ENCODE peak calls at places on chromosome 10, in nine cellular contexts. O is stomach, V is H1, Q is esophagus muscularis mucosa, G is transverse colon, H is sigmoid colon, K is A549, Z is K562, I is HepG2. E is an unnamed sample.

GRCh38 chr10:7953447-7953846 is 101.0 kb upstream of the GATA3 start:
- DNase-seq in Q (no peak), H (no peak), I (peak; percentile 10), V (no peak), Z (no peak), O (no peak), G (no peak), K (no peak), E (no peak)

GRCh38 chr10:109456566-109457361 is 466.5 kb downstream of the XPNPEP1 start:
- DNase-seq in K (no peak), Z (no peak), H (no peak), O (no peak), G (no peak), V (peak; percentile 75), I (no peak), Q (no peak), E (no peak)

GRCh38 chr10:1372212-1372611 is 316.0 kb downstream of the WDR37 start:
- DNase-seq in Z (no peak), Q (peak; percentile 75), I (no peak), O (no peak), H (no peak), V (peak; percentile 37), G (no peak), K (no peak), E (no peak)

GRCh38 chr10:126609566-126609965 is 60.9 kb downstream of the C10orf90 start:
- DNase-seq in H (no peak), G (no peak), O (no peak), V (no peak), Z (no peak), K (no peak), I (no peak), Q (no peak), E (no peak)

GRCh38 chr10:17980796-17981195 is 29.1 kb downstream of the SLC39A12 start:
- DNase-seq in Q (no peak), G (no peak), I (no peak), H (no peak), O (no peak), Z (no peak), K (no peak), V (no peak), E (no peak)

GRCh38 chr10:75648186-75648761 is 216.8 kb downstream of the LRMDA start:
- DNase-seq in H (no peak), O (no peak), Z (no peak), V (no peak), Q (no peak), G (no peak), I (no peak), K (no peak), E (no peak)

GRCh38 chr10:84632866-84633265 is 304.5 kb downstream of the CCSER2 start:
- DNase-seq in Z (no peak), K (no peak), V (no peak), G (no peak), I (peak; percentile 26), Q (no peak), O (no peak), H (no peak), E (no peak)

GRCh38 chr10:77236700-77237099 is 400.9 kb downstream of the KCNMA1 start:
- DNase-seq in V (no peak), Z (no peak), O (no peak), I (no peak), H (no peak), G (no peak), K (no peak), Q (no peak), E (no peak)

GRCh38 chr10:106996510-106996909 is 168.0 kb downstream of the SORCS1 start:
- DNase-seq in G (no peak), V (no peak), Z (no peak), O (no peak), Q (no peak), H (no peak), I (no peak), K (no peak), E (no peak)

GRCh38 chr10:121823993-121824463 is 103.8 kb downstream of the ATE1 start:
- DNase-seq in Q (no peak), I (peak; percentile 44), G (no peak), H (no peak), V (no peak), K (peak; percentile 44), O (no peak), Z (peak; percentile 24), E (no peak)

GRCh38 chr10:103843854-103844567 is 11.4 kb downstream of the SH3PXD2A start:
- DNase-seq in V (no peak), O (peak; percentile 72), G (no peak), Z (no peak), K (no peak), H (peak; percentile 69), I (no peak), Q (no peak), E (no peak)

GRCh38 chr10:72334832-72335393 is 19.8 kb downstream of the DNAJB12 start:
- DNase-seq in Q (no peak), I (peak; percentile 95), O (peak; percentile 97), Z (no peak), H (peak; percentile 93), G (peak; percentile 90), K (no peak), V (peak; percentile 51), E (peak; percentile 94)

GRCh38 chr10:99779335-99779734 is 3.1 kb upstream of the ABCC2 start:
- DNase-seq in Q (no peak), O (no peak), Z (no peak), G (no peak), H (no peak), I (peak; percentile 76), K (no peak), V (no peak), E (peak; percentile 10)

DNA sequence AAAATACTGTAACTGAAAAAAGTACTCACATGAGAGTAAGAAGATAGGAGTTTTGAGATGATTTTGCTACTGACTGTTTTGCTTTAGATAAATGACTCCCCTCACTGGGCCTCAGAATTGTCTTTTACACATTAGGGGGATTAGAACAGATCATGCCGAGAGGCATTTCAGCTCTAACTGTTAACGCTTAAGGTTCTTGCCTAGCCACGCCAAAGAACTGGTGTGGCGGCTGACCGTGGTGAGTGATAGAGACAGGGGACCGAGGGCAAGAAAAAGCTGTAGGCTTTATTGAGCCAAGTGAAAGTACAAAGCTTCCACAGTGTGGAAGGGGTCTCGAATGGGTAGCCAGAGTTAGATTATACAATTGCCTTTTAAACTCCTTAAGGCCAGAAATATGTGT is 368.5 kb upstream of the MYO3A start:
- DNase-seq in O (no peak), Q (no peak), V (no peak), Z (no peak), G (no peak), K (no peak), I (no peak), H (no peak), E (no peak)
- H3K4me1 ChIP-seq in O (no peaks in the 10 kb centered on the region), Q (no peaks in the 10 kb centered on the region), V (no peaks in the 10 kb centered on the region), Z (no peaks in the 10 kb centered on the region), G (no peaks in the 10 kb centered on the region), K (no peaks in the 10 kb centered on the region), I (no peaks in the 10 kb centered on the region), H (no peaks in the 10 kb centered on the region), E (no peaks in the 10 kb centered on the region)

DNA sequence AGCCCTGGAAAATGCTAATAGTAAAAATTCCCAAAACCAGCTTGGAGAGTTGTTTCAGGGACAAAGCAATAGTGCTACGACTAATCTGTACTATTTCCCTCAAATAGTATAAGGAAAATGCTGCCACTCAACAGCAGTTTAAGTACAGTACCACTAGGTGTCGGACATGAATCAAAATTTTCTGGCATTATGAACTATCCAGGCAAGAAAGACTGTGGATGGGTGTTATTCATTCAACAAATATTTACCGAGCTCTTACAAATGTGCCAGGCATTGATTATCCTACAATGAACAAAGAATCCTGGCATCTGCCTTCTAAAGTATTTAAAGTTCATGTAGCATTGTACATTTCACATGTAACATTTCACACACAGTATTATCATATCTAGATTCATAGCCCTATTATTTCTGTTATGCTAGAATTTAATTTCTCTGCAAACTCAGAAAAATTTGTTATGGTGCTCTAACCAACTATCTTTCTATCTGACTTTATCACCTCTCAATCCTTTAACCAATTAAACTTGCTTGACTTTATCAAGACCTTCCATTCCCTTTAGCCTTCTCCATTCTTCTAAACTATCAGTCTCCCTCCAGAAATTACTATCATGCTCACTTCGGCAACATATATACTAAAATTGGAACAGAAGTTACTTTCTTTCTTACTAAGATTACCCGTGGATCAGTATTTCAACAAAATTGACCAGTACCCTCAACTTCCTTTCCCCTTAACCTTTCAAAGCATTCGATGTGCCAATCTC is 80.6 kb downstream of the ARHGAP21 start:
- DNase-seq in O (no peak), K (peak; percentile 62), I (peak; percentile 89), V (no peak), Q (no peak), G (no peak), Z (peak; percentile 22), H (no peak), E (peak; percentile 26)
- TF ChIP-seq EP300 in O (no peak), K (no peak), I (no peak), V (no peak), Q (no peak), G (no peak), Z (no peak), H (no peak), E (no peak)

DNA sequence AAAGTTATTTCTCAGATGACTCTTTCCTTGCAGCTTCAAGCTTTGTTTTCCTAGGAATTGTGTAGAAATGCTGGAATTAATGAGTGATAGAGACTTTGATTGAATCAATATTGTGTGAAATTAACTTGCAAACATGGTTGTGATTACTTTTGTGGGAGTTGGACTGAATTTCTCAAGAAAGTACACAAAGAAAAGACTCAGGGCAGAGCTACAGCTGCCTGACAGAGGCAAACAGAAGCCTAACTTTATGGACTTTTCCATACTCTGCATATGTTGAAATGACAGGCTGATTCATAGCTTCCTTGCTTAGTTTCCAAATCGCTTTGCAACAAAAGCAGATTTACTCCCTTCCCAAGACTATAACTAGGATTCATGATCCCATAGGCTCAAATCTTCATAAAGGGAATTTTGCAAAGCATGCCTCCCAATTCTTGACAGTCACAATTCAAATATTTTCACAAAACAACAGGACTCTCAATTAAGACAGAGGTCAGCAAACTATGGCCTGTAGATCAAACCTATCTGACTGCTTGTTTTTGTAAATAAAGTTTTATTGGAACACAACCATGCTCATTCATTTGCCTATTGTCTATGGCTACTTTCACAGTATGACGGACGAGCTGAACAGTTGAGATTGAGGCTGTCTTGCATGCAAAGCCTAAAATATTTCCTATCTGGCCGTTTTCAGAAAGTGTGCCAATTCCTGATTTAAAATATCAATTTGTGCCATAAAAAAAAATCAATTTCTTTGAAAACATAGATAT is 27.5 kb downstream of the NRP1 start:
- DNase-seq in G (no peak), Z (no peak), V (no peak), O (no peak), K (no peak), H (no peak), Q (no peak), I (peak; percentile 77), E (no peak)
- H3K27ac ChIP-seq in G (no peak overlapping the region), Z (no peak overlapping the region), V (no peak overlapping the region), O (peak overlapping the region; percentile 50), K (peak overlapping the region; percentile 52), H (no peak overlapping the region), Q (no peak overlapping the region), I (peak overlapping the region; percentile 47), E (peak overlapping the region; percentile 37)

DNA sequence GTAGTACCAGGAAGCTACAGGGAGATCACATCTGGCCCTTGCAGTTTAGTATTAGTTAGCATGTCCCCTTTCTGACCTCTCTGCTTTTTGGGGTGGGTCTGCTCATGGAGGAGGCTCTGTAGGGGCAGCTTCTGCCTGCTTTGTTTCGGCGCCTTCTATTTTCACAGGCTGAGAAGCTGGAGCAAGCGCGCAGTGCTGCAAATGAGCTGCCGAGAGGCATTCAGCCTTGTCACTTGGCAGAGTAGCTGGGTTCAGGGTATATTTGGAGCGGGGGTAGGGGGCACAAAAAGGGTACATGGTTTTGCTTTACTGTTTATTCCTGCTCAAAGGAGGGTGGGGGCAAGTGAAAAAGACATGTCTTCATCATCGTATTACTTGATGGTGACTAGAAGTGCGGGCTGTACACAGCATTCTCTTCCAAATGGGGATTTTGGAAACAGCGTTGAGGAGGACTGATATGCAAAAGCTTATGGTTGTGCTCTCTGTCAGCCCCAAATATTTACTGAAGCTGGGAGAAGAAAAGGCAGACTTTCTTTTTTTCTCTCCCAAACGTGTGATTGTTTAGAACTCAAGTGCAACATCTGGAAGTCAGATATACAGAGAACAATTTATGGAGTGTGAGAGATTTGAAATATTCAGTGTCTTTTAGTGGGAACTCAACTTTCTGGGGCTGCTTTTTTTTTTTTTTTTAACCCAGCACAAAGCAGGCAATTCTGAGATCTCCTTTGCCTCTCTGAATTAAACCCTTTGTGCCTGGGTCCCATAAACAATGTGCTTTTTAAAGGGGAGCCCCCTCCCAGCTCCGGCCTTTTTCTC is 146.5 kb downstream of the CELF2 start:
- DNase-seq in O (no peak), K (no peak), Z (no peak), V (peak; percentile 48), G (no peak), Q (no peak), I (no peak), H (no peak), E (no peak)
- H3K4me1 ChIP-seq in O (peaks cover 9% of the 10 kb centered on the region), K (no peaks in the 10 kb centered on the region), Z (peaks cover 22% of the 10 kb centered on the region), V (peaks cover 4% of the 10 kb centered on the region), G (peaks cover 13% of the 10 kb centered on the region), Q (peaks cover 58% of the 10 kb centered on the region), I (no peaks in the 10 kb centered on the region), H (peaks cover 63% of the 10 kb centered on the region), E (peaks cover 76% of the 10 kb centered on the region)